ENCODE peak calls at places on chromosome 11, in seven cellular contexts. O is psoas muscle; X is tibial artery; V is adrenal gland; E is cardiac muscle cell; R is fibroblast of lung; M is CD4-positive, alpha-beta T cell. Z is an unnamed sample.
A peak's percentile ranks its signal among the peaks of the same experiment; 100 is the strongest.

GRCh38 chr11:28417601-28418323 is 309.6 kb downstream of the METTL15 start:
- DNase-seq in X (no peak), E (no peak), R (no peak), M (no peak), V (no peak), O (no peak), Z (no peak)

GRCh38 chr11:60763692-60764369 is 7.2 kb downstream of the MS4A15 start:
- DNase-seq in R (no peak), O (no peak), X (peak; percentile 11), V (no peak), E (no peak), M (no peak), Z (no peak)

GRCh38 chr11:32426819-32427615 is 8.3 kb downstream of the WT1 start:
- DNase-seq in X (no peak), M (no peak), E (peak; percentile 90), V (no peak), R (no peak), O (no peak), Z (no peak)

GRCh38 chr11:47391077-47391583 is 12.8 kb upstream of the SPI1 start:
- DNase-seq in X (no peak), O (no peak), M (no peak), E (no peak), V (no peak), R (no peak), Z (no peak)

GRCh38 chr11:90701040-90701439 is 478.2 kb upstream of the CHORDC1 start:
- DNase-seq in E (no peak), R (no peak), V (no peak), X (no peak), O (no peak), M (no peak), Z (peak; percentile 53)

GRCh38 chr11:94326947-94327346 is 22.6 kb downstream of the IZUMO1R start:
- DNase-seq in V (no peak), E (no peak), O (no peak), M (no peak), R (no peak), X (no peak), Z (no peak)

GRCh38 chr11:73233211-73233610 is 15.1 kb downstream of the P2RY2 start:
- DNase-seq in E (no peak), M (no peak), R (no peak), V (no peak), X (no peak), O (peak; percentile 19), Z (no peak)

GRCh38 chr11:65221026-65221425 is 39.3 kb downstream of the CAPN1 start:
- DNase-seq in R (no peak), V (no peak), E (no peak), O (no peak), X (no peak), M (no peak), Z (no peak)

GRCh38 chr11:64583296-64584262 is 7.4 kb upstream of the SLC22A12 start:
- DNase-seq in O (peak; percentile 51), E (peak; percentile 54), M (no peak), V (peak; percentile 35), X (no peak), R (peak; percentile 15), Z (no peak)

GRCh38 chr11:133762538-133762937 is 82.8 kb downstream of the SPATA19 start:
- DNase-seq in M (no peak), X (no peak), R (no peak), E (no peak), O (no peak), V (no peak), Z (no peak)

GRCh38 chr11:122405788-122406341 is 249.7 kb upstream of the UBASH3B start:
- DNase-seq in V (no peak), R (peak; percentile 97), M (no peak), O (no peak), X (no peak), E (peak; percentile 38), Z (no peak)

GRCh38 chr11:128367573-128367972 is 219.8 kb downstream of the ETS1 start:
- DNase-seq in X (no peak), M (no peak), O (no peak), E (no peak), R (no peak), V (no peak), Z (no peak)

DNA sequence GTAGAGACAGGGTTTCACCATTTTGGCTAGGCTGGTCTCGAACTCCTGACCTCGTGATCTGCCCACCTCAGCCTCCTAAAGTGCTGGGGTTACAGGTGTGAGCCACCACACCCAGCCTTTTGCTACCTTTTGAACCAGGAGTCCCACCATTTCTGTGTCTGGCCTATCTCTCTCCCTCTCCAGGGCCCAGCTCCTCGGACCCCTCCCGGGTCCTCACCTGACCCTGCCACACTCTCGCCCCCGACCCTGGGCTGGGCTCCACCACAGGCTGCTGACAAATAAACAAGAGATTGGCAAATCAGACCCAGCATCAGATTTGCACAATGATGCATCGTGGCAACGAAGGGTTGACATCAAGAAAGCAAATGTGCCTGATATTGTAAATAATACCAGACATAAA is 8.8 kb downstream of the KRTAP5-5 start:
- DNase-seq in E (no peak), R (no peak), V (no peak), M (no peak), O (peak; percentile 6), X (no peak), Z (no peak)
- H3K27me3 ChIP-seq in E (peaks cover 14% of the 10 kb centered on the region), R (peaks cover 6% of the 10 kb centered on the region), V (peaks cover 14% of the 10 kb centered on the region), M (peaks cover 4% of the 10 kb centered on the region), O (no peaks in the 10 kb centered on the region), X (no peaks in the 10 kb centered on the region), Z (peaks cover 10% of the 10 kb centered on the region)

GRCh38 chr11:120354068-120354467 is 17.9 kb downstream of the ARHGEF12 start:
- DNase-seq in R (no peak), X (no peak), E (no peak), O (no peak), M (no peak), V (no peak), Z (peak; percentile 57)
- H3K27me3 ChIP-seq in R (no peaks in the 10 kb centered on the region), X (no peaks in the 10 kb centered on the region), E (no peaks in the 10 kb centered on the region), O (no peaks in the 10 kb centered on the region), M (peaks cover 25% of the 10 kb centered on the region), V (no peaks in the 10 kb centered on the region), Z (no peaks in the 10 kb centered on the region)

GRCh38 chr11:85257837-85258236 is 369.3 kb downstream of the DLG2 start:
- DNase-seq in X (no peak), O (no peak), M (no peak), V (no peak), E (no peak), R (no peak), Z (no peak)
- H3K27me3 ChIP-seq in X (no peaks in the 10 kb centered on the region), O (no peaks in the 10 kb centered on the region), M (no peaks in the 10 kb centered on the region), V (no peaks in the 10 kb centered on the region), E (no peaks in the 10 kb centered on the region), R (no peaks in the 10 kb centered on the region), Z (no peaks in the 10 kb centered on the region)

GRCh38 chr11:1425006-1425405 is 35.3 kb downstream of the BRSK2 start:
- DNase-seq in E (no peak), V (no peak), X (no peak), M (no peak), O (no peak), R (no peak), Z (no peak)
- H3K27me3 ChIP-seq in E (no peaks in the 10 kb centered on the region), V (no peaks in the 10 kb centered on the region), X (no peaks in the 10 kb centered on the region), M (no peaks in the 10 kb centered on the region), O (no peaks in the 10 kb centered on the region), R (no peaks in the 10 kb centered on the region), Z (no peaks in the 10 kb centered on the region)

DNA sequence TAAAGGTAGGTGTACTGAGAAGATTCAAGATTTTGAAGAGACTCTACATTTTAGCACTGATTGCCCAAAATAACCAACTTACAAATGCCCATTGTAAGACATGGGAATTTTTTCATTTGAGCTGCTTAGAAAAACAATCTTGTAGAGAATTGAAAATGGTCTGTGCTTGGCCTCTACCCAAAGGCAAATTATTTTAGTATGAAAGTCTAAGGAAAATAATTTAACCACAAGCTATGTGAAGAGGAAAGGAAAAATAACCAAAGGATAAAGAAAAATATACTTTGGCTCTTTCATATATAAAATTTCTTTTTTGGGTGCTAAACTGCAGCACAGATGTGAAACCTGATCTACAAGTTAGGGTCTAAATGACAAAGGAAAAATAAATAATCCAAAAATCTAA is 54.9 kb downstream of the ME3 start:
- DNase-seq in M (no peak), V (no peak), O (no peak), R (peak; percentile 76), E (no peak), X (no peak), Z (no peak)
- H3K27me3 ChIP-seq in M (no peaks in the 10 kb centered on the region), V (no peaks in the 10 kb centered on the region), O (no peaks in the 10 kb centered on the region), R (no peaks in the 10 kb centered on the region), E (no peaks in the 10 kb centered on the region), X (no peaks in the 10 kb centered on the region), Z (no peaks in the 10 kb centered on the region)

GRCh38 chr11:70073188-70073817 is 4.8 kb upstream of the ANO1 start:
- DNase-seq in R (peak; percentile 69), O (no peak), E (peak; percentile 6), X (no peak), M (no peak), V (no peak), Z (no peak)

GRCh38 chr11:70071996-70072395 is 6.1 kb upstream of the ANO1 start:
- DNase-seq in E (no peak), O (no peak), X (no peak), M (no peak), R (no peak), V (no peak), Z (no peak)

GRCh38 chr11:70070736-70071135 is 7.4 kb upstream of the ANO1 start:
- DNase-seq in E (no peak), V (no peak), M (no peak), O (no peak), X (no peak), R (no peak), Z (no peak)

GRCh38 chr11:70073881-70074371 is 4.2 kb upstream of the ANO1 start:
- DNase-seq in V (no peak), E (peak; percentile 51), O (no peak), X (no peak), M (no peak), R (no peak), Z (peak; percentile 70)

GRCh38 chr11:70072471-70073187 is 5.5 kb upstream of the ANO1 start:
- DNase-seq in O (no peak), E (peak; percentile 16), M (no peak), R (no peak), V (no peak), X (no peak), Z (no peak)
- H3K27me3 ChIP-seq in O (peaks cover 4% of the 10 kb centered on the region), E (peaks cover 70% of the 10 kb centered on the region), M (peaks cover 72% of the 10 kb centered on the region), R (peaks cover 15% of the 10 kb centered on the region), V (peaks cover 17% of the 10 kb centered on the region), X (no peaks in the 10 kb centered on the region), Z (peaks cover 13% of the 10 kb centered on the region)

GRCh38 chr11:124839051-124839971 is 25.9 kb upstream of the ROBO3 start:
- DNase-seq in R (no peak), O (peak; percentile 49), M (no peak), X (no peak), V (no peak), E (no peak), Z (no peak)
- H3K27me3 ChIP-seq in R (peaks cover 50% of the 10 kb centered on the region), O (peaks cover 32% of the 10 kb centered on the region), M (peaks cover 71% of the 10 kb centered on the region), X (peaks cover 5% of the 10 kb centered on the region), V (peaks cover 67% of the 10 kb centered on the region), E (peaks cover 90% of the 10 kb centered on the region), Z (peaks cover 57% of the 10 kb centered on the region)

Z was measured in brain microvascular endothelial cell.